ENCODE peak calls at places on chromosomes 12 and 14, in ten cellular contexts. One of them, this sample, is unnamed. For H3K4me1, the result is how much of the 10 kb centered on the place peaks cover.

GRCh38 chr12:12943589-12944260 is 8.2 kb downstream of the GPRC5D start:
- DNase-seq in PC-3: no peak
- DNase-seq in neural progenitor cell: no peak
- DNase-seq in CD8-positive, alpha-beta memory T cell: no peak
- DNase-seq in tibial nerve: peak
- DNase-seq in upper lobe of right lung: no peak
- DNase-seq in Karpas-422: no peak
- DNase-seq in effector memory CD4-positive, alpha-beta T cell: no peak
- DNase-seq in heart right ventricle: no peak
- DNase-seq in suprapubic skin: no peak
- DNase-seq in this sample: no peak

GRCh38 chr12:96121271-96121711 is 72.9 kb upstream of the ELK3 start:
- DNase-seq in suprapubic skin: no peak
- DNase-seq in tibial nerve: no peak
- DNase-seq in Karpas-422: no peak
- DNase-seq in heart right ventricle: no peak
- DNase-seq in upper lobe of right lung: no peak
- DNase-seq in effector memory CD4-positive, alpha-beta T cell: no peak
- DNase-seq in CD8-positive, alpha-beta memory T cell: no peak
- DNase-seq in neural progenitor cell: no peak
- DNase-seq in PC-3: no peak
- DNase-seq in this sample: peak

GRCh38 chr12:1890119-1890703 is 28.2 kb downstream of the CACNA2D4 start:
- DNase-seq in tibial nerve: no peak
- DNase-seq in upper lobe of right lung: no peak
- DNase-seq in neural progenitor cell: no peak
- DNase-seq in Karpas-422: no peak
- DNase-seq in heart right ventricle: no peak
- DNase-seq in suprapubic skin: no peak
- DNase-seq in PC-3: no peak
- DNase-seq in CD8-positive, alpha-beta memory T cell: no peak
- DNase-seq in effector memory CD4-positive, alpha-beta T cell: no peak
- DNase-seq in this sample: no peak

GRCh38 chr14:20427231-20428009 is 8.5 kb downstream of the KLHL33 start:
- DNase-seq in PC-3: peak
- DNase-seq in heart right ventricle: no peak
- DNase-seq in CD8-positive, alpha-beta memory T cell: no peak
- DNase-seq in effector memory CD4-positive, alpha-beta T cell: no peak
- DNase-seq in tibial nerve: no peak
- DNase-seq in neural progenitor cell: no peak
- DNase-seq in suprapubic skin: no peak
- DNase-seq in upper lobe of right lung: no peak
- DNase-seq in Karpas-422: peak
- DNase-seq in this sample: peak

GRCh38 chr14:92597873-92598548 is 84.4 kb downstream of the RIN3 start:
- DNase-seq in tibial nerve: no peak
- DNase-seq in neural progenitor cell: no peak
- DNase-seq in Karpas-422: no peak
- DNase-seq in effector memory CD4-positive, alpha-beta T cell: no peak
- DNase-seq in heart right ventricle: no peak
- DNase-seq in suprapubic skin: no peak
- DNase-seq in PC-3: no peak
- DNase-seq in CD8-positive, alpha-beta memory T cell: no peak
- DNase-seq in upper lobe of right lung: no peak
- DNase-seq in this sample: no peak

GRCh38 chr12:26121841-26122680 is 2.8 kb downstream of the BHLHE41 start:
- DNase-seq in CD8-positive, alpha-beta memory T cell: peak
- DNase-seq in PC-3: peak
- DNase-seq in heart right ventricle: peak
- DNase-seq in tibial nerve: no peak
- DNase-seq in Karpas-422: no peak
- DNase-seq in suprapubic skin: no peak
- DNase-seq in neural progenitor cell: peak
- DNase-seq in effector memory CD4-positive, alpha-beta T cell: no peak
- DNase-seq in upper lobe of right lung: peak
- DNase-seq in this sample: peak

GRCh38 chr12:56684745-56685369 is 3.2 kb downstream of the PTGES3 start:
- DNase-seq in heart right ventricle: no peak
- DNase-seq in neural progenitor cell: no peak
- DNase-seq in Karpas-422: no peak
- DNase-seq in CD8-positive, alpha-beta memory T cell: no peak
- DNase-seq in PC-3: peak
- DNase-seq in suprapubic skin: peak
- DNase-seq in effector memory CD4-positive, alpha-beta T cell: no peak
- DNase-seq in tibial nerve: no peak
- DNase-seq in upper lobe of right lung: peak
- DNase-seq in this sample: peak

GRCh38 chr14:24843494-24843893 is 206.5 kb downstream of the STXBP6 start:
- DNase-seq in upper lobe of right lung: no peak
- DNase-seq in PC-3: no peak
- DNase-seq in neural progenitor cell: no peak
- DNase-seq in tibial nerve: no peak
- DNase-seq in suprapubic skin: no peak
- DNase-seq in heart right ventricle: no peak
- DNase-seq in CD8-positive, alpha-beta memory T cell: no peak
- DNase-seq in effector memory CD4-positive, alpha-beta T cell: no peak
- DNase-seq in Karpas-422: no peak
- DNase-seq in this sample: no peak

GRCh38 chr12:26242683-26243082 is 47.3 kb downstream of the SSPN start:
- DNase-seq in neural progenitor cell: no peak
- DNase-seq in suprapubic skin: no peak
- DNase-seq in CD8-positive, alpha-beta memory T cell: no peak
- DNase-seq in effector memory CD4-positive, alpha-beta T cell: no peak
- DNase-seq in upper lobe of right lung: no peak
- DNase-seq in PC-3: no peak
- DNase-seq in heart right ventricle: no peak
- DNase-seq in Karpas-422: no peak
- DNase-seq in tibial nerve: no peak
- DNase-seq in this sample: no peak

GRCh38 chr12:6372403-6373003 is 2.9 kb downstream of the SCNN1A start:
- DNase-seq in suprapubic skin: no peak
- DNase-seq in CD8-positive, alpha-beta memory T cell: no peak
- DNase-seq in tibial nerve: peak
- DNase-seq in upper lobe of right lung: peak
- DNase-seq in heart right ventricle: no peak
- DNase-seq in PC-3: peak
- DNase-seq in neural progenitor cell: peak
- DNase-seq in effector memory CD4-positive, alpha-beta T cell: no peak
- DNase-seq in Karpas-422: no peak
- DNase-seq in this sample: peak

GRCh38 chr12:58919271-58920101 is 818 bp downstream of the LRIG3 start:
- DNase-seq in tibial nerve: peak
- DNase-seq in suprapubic skin: peak
- DNase-seq in effector memory CD4-positive, alpha-beta T cell: no peak
- DNase-seq in heart right ventricle: no peak
- DNase-seq in PC-3: peak
- DNase-seq in upper lobe of right lung: peak
- DNase-seq in CD8-positive, alpha-beta memory T cell: no peak
- DNase-seq in neural progenitor cell: peak
- DNase-seq in Karpas-422: no peak
- DNase-seq in this sample: peak

DNA sequence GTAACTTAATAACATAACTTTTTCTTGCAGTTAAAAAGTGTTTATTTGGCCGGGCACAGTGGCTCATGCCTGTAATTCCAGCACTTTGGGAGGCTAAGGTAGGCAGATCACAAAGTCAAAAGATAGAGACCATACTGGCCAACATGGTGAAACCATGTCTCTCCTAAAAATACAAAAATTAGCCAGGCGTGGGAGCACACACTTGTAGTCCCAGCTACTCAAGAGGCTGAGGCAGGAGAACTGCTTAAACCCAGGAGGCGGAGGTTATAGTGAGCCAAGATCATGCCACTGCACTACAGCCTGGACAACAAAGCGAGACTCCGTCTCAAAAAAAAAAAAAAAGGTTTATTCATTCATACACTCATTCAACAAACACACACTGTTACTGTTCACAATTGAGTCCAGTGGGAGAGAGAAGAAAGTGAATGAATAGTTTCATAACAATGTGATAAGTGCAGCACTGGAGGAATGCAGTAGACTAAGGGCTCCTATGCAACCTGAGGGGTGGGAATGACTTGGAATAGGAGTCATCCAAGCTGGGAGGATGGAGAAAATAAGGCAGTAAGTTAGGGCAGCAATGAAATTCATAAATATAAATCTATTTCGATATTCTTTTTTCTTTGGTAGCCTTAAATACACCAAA is 19.8 kb downstream of the DAD1 start:
- DNase-seq in heart right ventricle: no peak
- DNase-seq in CD8-positive, alpha-beta memory T cell: no peak
- DNase-seq in suprapubic skin: no peak
- DNase-seq in PC-3: no peak
- DNase-seq in upper lobe of right lung: no peak
- DNase-seq in effector memory CD4-positive, alpha-beta T cell: no peak
- DNase-seq in Karpas-422: no peak
- DNase-seq in neural progenitor cell: no peak
- DNase-seq in tibial nerve: no peak
- DNase-seq in this sample: no peak
- H3K4me1 ChIP-seq in heart right ventricle: under half
- H3K4me1 ChIP-seq in CD8-positive, alpha-beta memory T cell: half or more
- H3K4me1 ChIP-seq in suprapubic skin: under half
- H3K4me1 ChIP-seq in PC-3: under half
- H3K4me1 ChIP-seq in upper lobe of right lung: under half
- H3K4me1 ChIP-seq in effector memory CD4-positive, alpha-beta T cell: half or more
- H3K4me1 ChIP-seq in Karpas-422: under half
- H3K4me1 ChIP-seq in neural progenitor cell: under half
- H3K4me1 ChIP-seq in tibial nerve: under half
- H3K4me1 ChIP-seq in this sample: under half

DNA sequence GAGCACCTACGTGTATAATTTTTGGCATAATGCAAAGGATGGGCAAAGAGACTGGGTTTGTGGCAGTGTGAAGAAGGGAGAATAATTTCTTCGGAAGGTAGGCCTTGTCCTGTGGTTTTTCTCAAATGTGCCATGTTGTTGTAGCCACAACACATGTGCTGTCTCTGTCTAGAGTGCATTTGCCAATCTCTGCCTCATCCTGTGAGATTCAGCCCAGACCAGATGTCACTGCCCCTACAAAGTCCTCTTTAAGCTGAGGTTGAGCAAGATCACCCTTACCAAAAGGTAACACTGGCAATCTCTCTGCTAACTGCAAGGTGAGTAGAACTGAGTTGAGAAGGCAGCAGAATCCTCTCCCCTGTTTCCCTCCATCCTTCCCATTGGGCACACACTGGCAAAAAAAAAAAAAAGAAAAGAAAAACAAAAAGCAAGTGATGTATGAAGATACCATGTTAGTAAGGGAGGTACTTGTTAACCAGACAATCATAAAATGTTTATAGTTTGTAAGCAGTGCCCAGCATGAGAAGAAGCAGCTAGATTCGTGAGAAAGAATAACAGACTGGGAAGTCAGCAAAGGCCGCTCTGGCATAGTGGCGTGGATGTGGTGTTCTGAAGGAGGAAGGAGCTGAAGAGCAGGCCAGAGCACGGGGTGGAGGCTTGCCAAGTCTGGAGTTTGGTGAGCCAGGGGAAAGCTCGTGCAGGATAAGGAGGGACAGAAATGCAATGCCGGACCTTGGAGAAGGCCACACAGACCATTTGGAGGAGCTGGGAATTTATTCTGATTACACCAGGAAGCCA is 18.9 kb downstream of the DYRK2 start:
- DNase-seq in upper lobe of right lung: no peak
- DNase-seq in CD8-positive, alpha-beta memory T cell: no peak
- DNase-seq in effector memory CD4-positive, alpha-beta T cell: no peak
- DNase-seq in heart right ventricle: peak
- DNase-seq in tibial nerve: peak
- DNase-seq in Karpas-422: no peak
- DNase-seq in neural progenitor cell: no peak
- DNase-seq in suprapubic skin: no peak
- DNase-seq in PC-3: no peak
- DNase-seq in this sample: no peak
- H3K27ac ChIP-seq in upper lobe of right lung: no peak
- H3K27ac ChIP-seq in CD8-positive, alpha-beta memory T cell: no peak
- H3K27ac ChIP-seq in effector memory CD4-positive, alpha-beta T cell: no peak
- H3K27ac ChIP-seq in heart right ventricle: peak
- H3K27ac ChIP-seq in tibial nerve: peak
- H3K27ac ChIP-seq in Karpas-422: no peak
- H3K27ac ChIP-seq in neural progenitor cell: no peak
- H3K27ac ChIP-seq in suprapubic skin: no peak
- H3K27ac ChIP-seq in PC-3: no peak
- H3K27ac ChIP-seq in this sample: no peak

DNA sequence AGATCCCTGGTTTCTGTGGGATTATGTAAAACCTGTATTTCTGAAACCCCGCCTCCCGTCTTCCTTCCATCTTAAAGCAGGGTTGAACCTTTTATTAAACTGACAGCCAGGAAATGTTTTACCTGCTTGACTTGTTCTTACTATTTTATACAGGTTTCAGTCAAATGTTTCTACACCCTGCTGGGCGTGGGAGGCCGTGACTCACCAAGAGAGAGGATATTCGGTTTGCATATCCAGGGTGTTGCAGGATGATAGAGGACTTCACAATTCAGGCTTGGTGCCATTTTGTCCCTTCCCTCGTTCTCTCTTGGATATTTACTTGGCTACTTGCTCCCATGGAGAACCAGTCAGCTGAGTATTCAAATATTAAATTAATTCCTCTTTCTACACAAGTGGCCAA is 69.7 kb downstream of the ARF6 start:
- DNase-seq in tibial nerve: no peak
- DNase-seq in neural progenitor cell: no peak
- DNase-seq in PC-3: peak
- DNase-seq in upper lobe of right lung: peak
- DNase-seq in Karpas-422: peak
- DNase-seq in effector memory CD4-positive, alpha-beta T cell: no peak
- DNase-seq in CD8-positive, alpha-beta memory T cell: no peak
- DNase-seq in heart right ventricle: no peak
- DNase-seq in suprapubic skin: no peak
- DNase-seq in this sample: no peak
- H3K4me1 ChIP-seq in tibial nerve: under half
- H3K4me1 ChIP-seq in neural progenitor cell: under half
- H3K4me1 ChIP-seq in PC-3: under half
- H3K4me1 ChIP-seq in upper lobe of right lung: under half
- H3K4me1 ChIP-seq in Karpas-422: half or more
- H3K4me1 ChIP-seq in effector memory CD4-positive, alpha-beta T cell: under half
- H3K4me1 ChIP-seq in CD8-positive, alpha-beta memory T cell: under half
- H3K4me1 ChIP-seq in heart right ventricle: under half
- H3K4me1 ChIP-seq in suprapubic skin: under half
- H3K4me1 ChIP-seq in this sample: under half

GRCh38 chr12:89862511-89863331 is 154.1 kb upstream of the ATP2B1 start:
- DNase-seq in heart right ventricle: no peak
- DNase-seq in suprapubic skin: no peak
- DNase-seq in CD8-positive, alpha-beta memory T cell: peak
- DNase-seq in PC-3: no peak
- DNase-seq in neural progenitor cell: no peak
- DNase-seq in upper lobe of right lung: no peak
- DNase-seq in Karpas-422: peak
- DNase-seq in tibial nerve: peak
- DNase-seq in effector memory CD4-positive, alpha-beta T cell: peak
- DNase-seq in this sample: no peak
- H3K27ac ChIP-seq in heart right ventricle: peak
- H3K27ac ChIP-seq in suprapubic skin: peak
- H3K27ac ChIP-seq in CD8-positive, alpha-beta memory T cell: peak
- H3K27ac ChIP-seq in PC-3: no peak
- H3K27ac ChIP-seq in neural progenitor cell: peak
- H3K27ac ChIP-seq in upper lobe of right lung: peak
- H3K27ac ChIP-seq in Karpas-422: peak
- H3K27ac ChIP-seq in tibial nerve: peak
- H3K27ac ChIP-seq in effector memory CD4-positive, alpha-beta T cell: peak
- H3K27ac ChIP-seq in this sample: no peak

This sample was measured in A673.